ENCODE peak calls at places on chromosomes 16 and 17, in four cellular contexts. L is pancreas, C is stomach, E is right atrium auricular region. I is an unnamed sample.

GRCh38 chr17:74325743-74326379 is at the start of gene KIF19:
- DNase-seq in L (peak; percentile 76), C (peak; percentile 55), E (no peak), I (peak; percentile 51)

GRCh38 chr16:31525113-31525512 is 2.6 kb upstream of the AHSP start:
- DNase-seq in L (no peak), C (no peak), E (no peak), I (no peak)

GRCh38 chr16:88681709-88682451 is 4.4 kb downstream of the SNAI3 start:
- DNase-seq in L (no peak), C (peak; percentile 69), E (peak; percentile 77), I (peak; percentile 69)

GRCh38 chr17:56752263-56752662 is 81.5 kb downstream of the C17orf67 start:
- DNase-seq in L (no peak), C (no peak), E (no peak), I (no peak)

GRCh38 chr16:31451681-31452351 is 7.5 kb upstream of the ARMC5 start:
- DNase-seq in L (no peak), C (peak; percentile 56), E (no peak), I (peak; percentile 64)

GRCh38 chr17:50111687-50112655 is 16.8 kb downstream of the PDK2 start:
- DNase-seq in L (peak; percentile 69), C (peak; percentile 46), E (peak; percentile 82), I (no peak)

GRCh38 chr16:19766554-19766884 is 48.4 kb downstream of the IQCK start:
- DNase-seq in L (no peak), C (no peak), E (no peak), I (no peak)

GRCh38 chr17:77959926-77960521 is 1.5 kb downstream of the TNRC6C start:
- DNase-seq in L (no peak), C (no peak), E (no peak), I (no peak)

GRCh38 chr17:78748048-78748729 is 33.9 kb downstream of the CYTH1 start:
- DNase-seq in L (no peak), C (no peak), E (no peak), I (no peak)

DNA sequence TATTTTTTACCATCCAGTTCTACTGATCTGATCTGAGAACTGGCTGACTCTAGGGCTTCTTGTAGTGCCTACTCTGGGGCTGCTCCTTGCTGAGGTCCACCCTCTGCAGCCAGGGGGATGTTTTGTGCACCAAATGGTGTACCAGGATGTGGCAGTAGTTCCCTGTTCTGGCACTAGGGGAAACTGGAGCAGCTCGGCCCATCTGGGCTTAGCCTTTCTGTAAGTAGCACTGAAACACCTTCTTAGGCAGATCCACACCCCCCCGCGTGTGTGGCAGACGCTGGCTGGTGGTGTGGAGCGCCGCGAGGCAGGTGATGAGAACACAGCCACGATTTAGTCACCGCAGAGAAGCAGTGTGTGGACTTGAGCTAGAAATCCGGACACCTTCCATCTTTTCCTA is 17.0 kb downstream of the DUSP14 start:
- DNase-seq in L (no peak), C (no peak), E (no peak), I (no peak)
- TF ChIP-seq CTCF in L (peak; percentile 28), C (peak; percentile 8), E (no peak), I (no peak)

DNA sequence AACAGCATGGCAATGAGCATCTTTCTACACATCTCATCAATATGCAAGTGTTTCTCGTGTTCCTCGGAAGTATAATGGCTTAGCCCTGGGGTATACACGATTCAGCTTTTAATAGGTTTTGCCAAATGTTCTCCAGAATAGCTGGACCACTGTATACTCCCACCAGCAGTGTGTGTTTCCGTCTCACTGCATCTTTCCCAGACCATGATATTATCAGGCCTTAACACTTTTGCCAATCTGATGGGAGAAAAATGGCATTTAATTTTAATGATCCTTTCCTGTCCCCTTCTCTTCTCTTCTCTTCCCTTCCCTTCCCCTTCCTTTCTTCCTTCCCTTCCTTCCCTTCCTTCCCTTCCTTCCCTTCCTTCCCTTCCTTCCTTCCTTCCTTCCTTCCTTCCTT is 30.8 kb downstream of the PRKCB start:
- DNase-seq in L (no peak), C (no peak), E (no peak), I (no peak)
- H3K4me1 ChIP-seq in L (no peaks in the 10 kb centered on the region), C (peaks cover 30% of the 10 kb centered on the region), E (no peaks in the 10 kb centered on the region), I (peaks cover 10% of the 10 kb centered on the region)

DNA sequence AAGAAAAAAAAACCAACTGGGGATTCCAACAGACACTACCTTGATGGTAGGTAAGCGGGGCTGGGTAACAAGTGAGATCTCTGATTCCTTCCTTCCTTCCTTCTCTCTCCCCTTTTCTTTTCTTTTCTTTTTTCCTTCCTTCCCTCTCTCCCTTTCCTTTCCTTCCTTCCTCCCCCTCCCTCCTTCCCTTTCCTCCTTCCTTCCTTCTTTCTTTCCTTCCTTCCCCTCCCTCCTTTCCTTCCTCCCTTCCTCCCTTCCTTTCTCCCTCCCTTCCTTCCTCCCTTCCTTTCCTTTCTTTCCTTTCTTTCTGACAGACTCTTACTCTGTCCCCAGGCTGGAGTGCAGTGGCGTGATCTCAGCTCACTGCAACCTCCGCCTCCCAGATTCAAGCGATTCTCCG is 20.0 kb downstream of the OR2C1 start:
- DNase-seq in L (no peak), C (no peak), E (no peak), I (no peak)
- H3K9me3 ChIP-seq in L (no peaks in the 10 kb centered on the region), C (no peaks in the 10 kb centered on the region), E (peaks cover 61% of the 10 kb centered on the region), I (peaks cover 65% of the 10 kb centered on the region)

DNA sequence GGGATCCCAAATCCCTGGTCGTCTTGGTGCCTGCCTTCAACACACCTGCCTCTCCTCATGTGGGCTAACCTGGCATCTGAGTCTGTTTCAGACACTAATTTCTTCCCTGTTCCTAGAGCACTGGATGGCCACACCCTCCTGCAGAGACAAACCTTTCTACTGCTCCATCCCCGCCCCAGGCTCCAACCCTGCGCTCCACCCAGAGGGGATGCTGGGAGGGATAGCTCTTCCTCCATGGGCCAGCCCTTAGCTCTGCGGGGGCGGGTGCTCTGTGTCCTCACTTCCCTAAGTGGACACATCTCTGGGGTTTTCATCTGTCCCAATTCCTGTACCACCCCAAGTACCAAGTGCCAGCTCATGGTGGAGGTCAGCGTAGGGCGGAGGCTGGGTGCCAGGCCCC is 11.0 kb upstream of the CRISPLD2 start:
- DNase-seq in L (no peak), C (no peak), E (no peak), I (peak; percentile 17)
- TF ChIP-seq CTCF in L (no peak), C (no peak), E (no peak), I (no peak)

GRCh38 chr17:10657123-10657522 is at the start of gene MYH3:
- DNase-seq in L (no peak), C (no peak), E (no peak), I (no peak)

GRCh38 chr17:10653987-10654386 is 3.1 kb downstream of the MYH3 start:
- DNase-seq in L (no peak), C (no peak), E (no peak), I (no peak)

GRCh38 chr17:10649602-10650001 is 7.5 kb downstream of the MYH3 start:
- DNase-seq in L (no peak), C (no peak), E (no peak), I (no peak)

GRCh38 chr17:10651927-10652326 is 5.2 kb downstream of the MYH3 start:
- DNase-seq in L (no peak), C (no peak), E (no peak), I (no peak)

DNA sequence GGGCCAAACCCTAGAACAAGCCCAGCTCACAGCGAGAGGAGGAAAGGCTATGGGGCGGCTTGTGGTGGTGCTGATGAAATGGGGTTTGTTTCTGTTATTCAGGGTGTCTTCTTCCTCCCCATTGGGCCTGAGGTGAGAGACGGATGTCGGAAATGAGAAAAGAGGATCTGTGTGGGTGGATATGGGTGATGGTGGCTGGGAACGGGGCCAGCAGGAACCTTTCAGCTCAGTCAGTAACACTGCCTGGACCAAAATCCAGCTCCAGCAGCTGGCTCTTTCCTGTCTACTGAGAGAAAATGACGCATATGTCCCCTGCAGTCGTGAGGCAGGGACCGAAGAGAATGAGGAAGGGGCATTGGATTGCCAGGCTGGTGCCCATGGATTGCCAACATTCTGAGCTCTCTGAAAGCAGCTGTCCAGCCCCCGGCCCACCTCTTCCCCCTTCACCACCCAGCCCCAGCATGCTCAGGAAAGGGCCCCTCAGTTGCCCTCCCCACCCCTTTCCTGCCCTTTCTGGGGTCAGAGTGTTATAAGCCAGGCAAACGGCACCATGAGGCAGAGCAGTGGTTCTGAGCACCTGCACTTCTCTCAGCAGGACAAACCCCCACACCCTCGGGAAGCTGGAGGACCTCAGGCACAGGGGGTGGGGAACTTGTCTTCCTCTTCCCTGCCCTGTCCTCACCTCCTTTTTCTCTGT is 4.0 kb downstream of the MYH3 start:
- DNase-seq in L (no peak), C (no peak), E (no peak), I (no peak)
- H3K4me1 ChIP-seq in L (no peaks in the 10 kb centered on the region), C (no peaks in the 10 kb centered on the region), E (no peaks in the 10 kb centered on the region), I (no peaks in the 10 kb centered on the region)

GRCh38 chr16:3388325-3388724 is 12.5 kb downstream of the ZSCAN32 start:
- DNase-seq in L (no peak), C (no peak), E (no peak), I (no peak)

GRCh38 chr16:3377917-3378316 is 22.2 kb downstream of the OR2C1 start:
- DNase-seq in L (no peak), C (no peak), E (no peak), I (no peak)

DNA sequence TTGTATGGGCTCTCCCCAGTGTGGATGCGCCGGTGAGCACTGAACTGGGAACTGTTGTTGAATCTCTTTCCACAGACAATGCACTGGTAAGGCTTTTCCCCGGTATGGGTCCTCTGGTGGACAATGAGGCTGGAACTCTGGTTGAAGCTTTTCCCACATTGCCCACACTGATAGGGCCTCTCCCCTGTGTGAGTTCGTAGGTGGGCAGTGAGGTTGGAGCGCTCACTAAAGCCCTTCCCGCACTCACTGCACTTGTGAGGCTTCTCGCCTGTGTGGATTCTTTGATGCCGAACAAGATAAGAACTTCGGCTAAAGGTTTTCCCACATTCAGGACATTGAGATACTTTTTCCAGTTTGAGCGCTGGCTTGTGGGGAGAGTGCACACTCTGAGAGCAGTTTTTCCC is 17.8 kb downstream of the ZSCAN32 start:
- DNase-seq in L (no peak), C (no peak), E (no peak), I (no peak)
- H3K9me3 ChIP-seq in L (peaks cover 17% of the 10 kb centered on the region), C (peaks cover 20% of the 10 kb centered on the region), E (peaks cover 94% of the 10 kb centered on the region), I (peaks cover 91% of the 10 kb centered on the region)